ENCODE peak calls at places on chromosomes 13 and 19, in seven cellular contexts. E is H1, V is lower lobe of right lung, S is mucosa of descending colon, D is K562, C is astrocyte, J is GM06990. X is an unnamed sample.
A peak's percentile ranks its signal among the peaks of the same experiment; 100 is the strongest.

GRCh38 chr13:80059789-80060188 is 281.1 kb downstream of the SPRY2 start:
- DNase-seq in V (no peak), S (no peak), E (no peak), C (no peak), J (no peak), D (no peak), X (no peak)

GRCh38 chr13:105442941-105443340 is 1092.5 kb downstream of the EFNB2 start:
- DNase-seq in S (no peak), C (peak; percentile 99), D (no peak), V (no peak), J (no peak), E (no peak), X (peak; percentile 99)

GRCh38 chr13:91291078-91291477 is 56.4 kb upstream of the MIR17HG start:
- DNase-seq in J (no peak), E (no peak), V (no peak), C (no peak), D (no peak), S (no peak), X (no peak)

GRCh38 chr13:60260440-60260839 is 96.7 kb upstream of the DIAPH3 start:
- DNase-seq in E (no peak), J (no peak), V (no peak), S (no peak), D (no peak), C (no peak), X (no peak)

GRCh38 chr13:42099962-42100675 is 51.7 kb downstream of the DGKH start:
- DNase-seq in C (no peak), S (no peak), D (no peak), V (no peak), E (no peak), J (no peak), X (no peak)

GRCh38 chr13:75217949-75218348 is 264.0 kb downstream of the TBC1D4 start:
- DNase-seq in S (no peak), V (no peak), C (peak; percentile 77), E (no peak), D (no peak), J (no peak), X (peak; percentile 56)

GRCh38 chr13:26246154-26246553 is 7.8 kb upstream of the CDK8 start:
- DNase-seq in S (no peak), D (no peak), E (no peak), V (no peak), J (no peak), C (no peak), X (no peak)

GRCh38 chr19:1373534-1374249 is 10.0 kb upstream of the NDUFS7 start:
- DNase-seq in C (no peak), V (no peak), E (no peak), S (no peak), J (no peak), D (no peak), X (no peak)

GRCh38 chr13:48876289-48876688 is 99.4 kb upstream of the FNDC3A start:
- DNase-seq in J (no peak), V (no peak), E (peak; percentile 58), C (no peak), S (no peak), D (no peak), X (no peak)

GRCh38 chr13:46348976-46349375 is 38.1 kb downstream of the RUBCNL start:
- DNase-seq in D (no peak), S (no peak), V (no peak), J (no peak), C (no peak), E (no peak), X (no peak)

GRCh38 chr13:43767351-43767901 is 19.3 kb downstream of the ENOX1 start:
- DNase-seq in V (no peak), E (no peak), C (no peak), S (no peak), J (no peak), D (no peak), X (no peak)

GRCh38 chr13:91740811-91741210 is 342.4 kb downstream of the GPC5 start:
- DNase-seq in D (no peak), V (no peak), J (no peak), E (no peak), S (no peak), C (no peak), X (no peak)

GRCh38 chr13:96100457-96101220 is 10.7 kb downstream of the HS6ST3 start:
- DNase-seq in E (no peak), D (no peak), J (no peak), C (no peak), V (no peak), S (no peak), X (no peak)

GRCh38 chr13:83220241-83220640 is 662.0 kb downstream of the SLITRK1 start:
- DNase-seq in E (no peak), J (no peak), S (no peak), D (no peak), V (no peak), C (no peak), X (no peak)

GRCh38 chr19:41386442-41386841 is 10.1 kb downstream of the TMEM91 start:
- DNase-seq in J (no peak), E (no peak), C (no peak), D (peak; percentile 11), S (no peak), V (no peak), X (no peak)

GRCh38 chr19:34226036-34226435 is 28.3 kb upstream of the GARRE1 start:
- DNase-seq in J (no peak), S (no peak), V (no peak), C (no peak), D (no peak), E (no peak), X (no peak)

GRCh38 chr13:36323951-36324566 is 22.1 kb downstream of the SPART start:
- DNase-seq in V (no peak), D (no peak), S (no peak), E (no peak), C (peak; percentile 53), J (no peak), X (no peak)

GRCh38 chr13:113210834-113211233 is 1.4 kb downstream of the CUL4A start:
- DNase-seq in C (no peak), D (no peak), S (no peak), V (no peak), J (no peak), E (no peak), X (no peak)

GRCh38 chr19:28009696-28010095 is 1203.3 kb downstream of the UQCRFS1 start:
- DNase-seq in E (no peak), S (no peak), J (no peak), D (no peak), V (no peak), C (peak; percentile 81), X (no peak)

GRCh38 chr19:45171211-45171623 is 6.8 kb downstream of the TRAPPC6A start:
- DNase-seq in C (no peak), D (peak; percentile 54), E (no peak), J (no peak), V (no peak), S (no peak), X (no peak)

GRCh38 chr13:25042141-25042540 is 53.8 kb upstream of the PABPC3 start:
- DNase-seq in V (no peak), J (no peak), C (no peak), D (no peak), E (no peak), S (no peak), X (no peak)
- TF ChIP-seq CTCF in V (no peak), J (no peak), C (no peak), D (no peak), E (no peak), S (no peak), X (no peak)

DNA sequence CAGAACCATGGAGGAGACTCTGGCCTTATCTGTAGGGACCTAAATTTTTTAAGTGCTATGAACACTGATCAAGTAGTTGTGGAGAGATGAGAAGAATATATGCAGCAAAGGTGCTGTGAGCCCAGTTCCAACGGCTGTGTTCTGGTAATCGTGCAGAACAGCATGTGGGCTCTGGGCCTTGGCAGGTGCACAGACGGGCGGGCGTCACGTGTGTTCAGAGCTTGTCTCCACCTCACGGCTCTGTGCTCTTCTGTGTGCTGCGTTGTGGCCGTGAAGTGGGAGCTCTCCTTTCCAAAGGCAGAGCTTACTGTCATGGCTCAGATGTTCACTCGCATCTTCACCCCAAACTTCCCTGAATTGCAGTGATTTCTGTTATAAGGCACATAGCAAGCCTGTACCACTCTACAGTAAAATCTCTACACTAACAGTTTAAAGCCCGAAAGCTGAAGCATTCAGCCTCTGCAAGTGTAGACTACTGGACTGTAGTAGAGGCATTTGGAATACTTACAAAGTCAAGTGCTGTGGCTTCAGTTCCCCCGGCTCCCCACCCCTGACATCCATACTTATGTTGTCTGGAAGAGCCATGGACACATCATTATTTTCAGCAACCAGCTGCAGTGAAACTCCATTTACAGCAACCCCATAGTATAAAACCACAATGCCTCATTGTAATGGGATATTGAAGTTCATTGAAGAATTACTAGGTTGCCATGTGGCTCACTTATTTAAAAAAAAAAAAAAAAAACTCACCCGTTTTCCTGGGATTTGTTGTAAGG is 27.5 kb upstream of the TEX29 start:
- DNase-seq in D (no peak), S (no peak), J (no peak), V (no peak), C (no peak), E (no peak), X (no peak)
- H3K36me3 ChIP-seq in D (peaks cover 28% of the 10 kb centered on the region), S (no peaks in the 10 kb centered on the region), J (peaks cover 30% of the 10 kb centered on the region), V (peaks cover 94% of the 10 kb centered on the region), C (peaks cover 42% of the 10 kb centered on the region), E (peaks cover 4% of the 10 kb centered on the region), X (no peaks in the 10 kb centered on the region)

GRCh38 chr19:12806242-12807131 is at the start of gene RNASEH2A:
- DNase-seq in V (peak; percentile 94), E (peak; percentile 91), C (peak; percentile 80), S (peak; percentile 93), D (peak; percentile 92), J (peak; percentile 95), X (peak; percentile 65)
- TF ChIP-seq CTCF in V (no peak), E (no peak), C (no peak), S (no peak), D (no peak), J (peak; percentile 1), X (no peak)

GRCh38 chr19:5213667-5214066 is 126.9 kb downstream of the PTPRS start:
- DNase-seq in J (no peak), D (no peak), S (no peak), C (no peak), V (no peak), E (no peak), X (no peak)
- H3K36me3 ChIP-seq in J (no peaks in the 10 kb centered on the region), D (peaks cover 44% of the 10 kb centered on the region), S (no peaks in the 10 kb centered on the region), C (peaks cover 35% of the 10 kb centered on the region), V (peaks cover 66% of the 10 kb centered on the region), E (peaks cover 91% of the 10 kb centered on the region), X (peaks cover 3% of the 10 kb centered on the region)

GRCh38 chr13:54185785-54186184 is 1157.2 kb downstream of the OLFM4 start:
- DNase-seq in J (no peak), D (no peak), V (no peak), C (no peak), E (peak; percentile 49), S (no peak), X (no peak)
- TF ChIP-seq CTCF in J (no peak), D (no peak), V (no peak), C (no peak), E (peak; percentile 78), S (no peak), X (no peak)

DNA sequence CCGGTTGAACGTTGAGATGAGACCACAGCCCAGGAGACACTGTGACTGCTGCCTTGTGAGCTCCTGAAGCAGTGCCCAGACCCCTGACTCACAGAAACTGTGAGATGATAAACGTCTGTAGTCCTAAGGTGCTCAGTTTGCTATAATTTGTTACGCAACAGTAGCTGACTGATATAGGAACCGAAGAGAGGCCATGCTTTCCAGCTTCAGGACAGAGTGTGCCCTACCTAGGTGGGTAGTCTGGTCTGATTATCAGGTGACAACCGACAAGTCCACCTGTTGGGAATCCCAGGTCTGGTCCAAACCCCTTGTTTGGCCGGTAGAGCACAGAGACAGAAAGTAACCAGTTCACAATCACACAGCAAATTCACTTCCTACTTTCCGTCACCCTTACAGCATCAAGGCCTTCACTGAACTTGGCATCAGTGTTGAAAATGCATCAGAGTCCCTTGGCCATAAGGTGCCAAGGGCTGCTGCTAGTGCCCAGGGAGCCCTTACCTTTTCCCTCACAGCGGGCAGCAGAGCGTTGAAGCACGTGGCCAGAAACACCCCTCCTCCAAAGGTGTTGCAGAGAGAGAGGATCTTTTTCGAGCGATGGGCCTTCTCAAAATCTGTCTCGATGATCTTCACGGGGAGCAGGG is 3.1 kb downstream of the SLC39A3 start:
- DNase-seq in V (no peak), S (no peak), E (no peak), D (no peak), J (no peak), C (no peak), X (no peak)
- H3K36me3 ChIP-seq in V (peaks cover 41% of the 10 kb centered on the region), S (no peaks in the 10 kb centered on the region), E (peaks cover 6% of the 10 kb centered on the region), D (peaks cover 64% of the 10 kb centered on the region), J (peaks cover 30% of the 10 kb centered on the region), C (peaks cover 5% of the 10 kb centered on the region), X (peaks cover 2% of the 10 kb centered on the region)